ENCODE peak calls at places on chromosomes 12 and 14, in nine cellular contexts. A, W, G, S, K, J, E, X and R are unnamed samples.

GRCh38 chr14:61934385-61934784 is 172.2 kb downstream of the SNAPC1 start:
- DNase-seq in G (peak), E (no peak), W (no peak), X (no peak), S (no peak), A (peak), J (no peak), K (peak), R (no peak)

GRCh38 chr14:36856095-36856878 is 194.6 kb downstream of the PAX9 start:
- DNase-seq in W (no peak), J (no peak), A (no peak), G (no peak), E (no peak), K (no peak), S (no peak), X (no peak), R (no peak)

GRCh38 chr12:30692470-30692869 is 3.2 kb downstream of the IPO8 start:
- DNase-seq in G (no peak), X (no peak), A (peak), K (no peak), W (no peak), E (no peak), J (no peak), S (no peak), R (no peak)

GRCh38 chr12:81759215-81759991 is at the start of gene PPFIA2:
- DNase-seq in X (no peak), S (peak), A (peak), G (no peak), K (no peak), J (no peak), E (no peak), W (peak), R (no peak)

GRCh38 chr14:88611878-88612277 is 49.0 kb downstream of the ZC3H14 start:
- DNase-seq in E (no peak), A (no peak), K (no peak), S (no peak), G (no peak), J (no peak), W (no peak), X (no peak), R (no peak)

GRCh38 chr14:59199205-59199604 is 10.7 kb downstream of the DAAM1 start:
- DNase-seq in G (no peak), K (no peak), W (peak), E (no peak), A (no peak), S (no peak), X (no peak), J (no peak), R (no peak)

GRCh38 chr12:20314325-20314724 is 54.0 kb upstream of the PDE3A start:
- DNase-seq in A (peak), S (no peak), W (no peak), E (no peak), J (no peak), X (no peak), G (no peak), K (no peak), R (no peak)

GRCh38 chr12:67042697-67043131 is 226.4 kb upstream of the CAND1 start:
- DNase-seq in J (no peak), G (peak), S (peak), W (peak), X (no peak), E (no peak), A (no peak), K (no peak), R (no peak)

GRCh38 chr14:31208546-31209424 is 1.2 kb upstream of the HECTD1 start:
- DNase-seq in S (no peak), G (no peak), A (no peak), K (no peak), W (peak), X (no peak), E (peak), J (no peak), R (no peak)

GRCh38 chr14:61561144-61561543 is 134.2 kb upstream of the HIF1A start:
- DNase-seq in X (no peak), W (peak), J (no peak), A (peak), G (peak), K (no peak), E (peak), S (peak), R (no peak)

GRCh38 chr12:9340422-9341259 is 132.4 kb upstream of the PZP start:
- DNase-seq in W (no peak), S (peak), K (no peak), J (no peak), G (no peak), A (no peak), X (no peak), E (no peak), R (no peak)

GRCh38 chr14:100305446-100306255 is 593 bp downstream of the SLC25A29 start:
- DNase-seq in A (no peak), S (peak), G (no peak), E (peak), K (no peak), W (peak), X (peak), J (peak), R (no peak)

GRCh38 chr12:82682851-82683261 is 3.9 kb upstream of the TMTC2 start:
- DNase-seq in E (no peak), J (no peak), A (peak), S (no peak), K (no peak), W (no peak), G (peak), X (no peak), R (no peak)

GRCh38 chr12:105510526-105510925 is 180.0 kb downstream of the C12orf75 start:
- DNase-seq in J (no peak), K (no peak), X (no peak), A (no peak), G (no peak), S (no peak), E (no peak), W (no peak), R (no peak)

GRCh38 chr14:104865069-104865630 is at the start of gene CEP170B:
- DNase-seq in K (no peak), W (peak), J (no peak), X (peak), E (peak), G (no peak), A (no peak), S (peak), R (no peak)

GRCh38 chr12:120820885-120821510 is 83.2 kb downstream of the SPPL3 start:
- DNase-seq in K (no peak), G (no peak), S (no peak), J (no peak), E (no peak), X (no peak), A (no peak), W (no peak), R (no peak)

GRCh38 chr12:29566441-29566840 is 69.0 kb upstream of the OVCH1 start:
- DNase-seq in X (no peak), A (no peak), E (no peak), W (no peak), J (no peak), G (no peak), K (no peak), S (no peak), R (no peak)

GRCh38 chr12:40105515-40106201 is at the start of gene SLC2A13:
- DNase-seq in E (peak), K (no peak), X (peak), S (peak), G (no peak), W (peak), J (peak), A (peak), R (peak)

GRCh38 chr12:118103601-118104382 is at the start of gene VSIG10:
- DNase-seq in A (peak), E (peak), K (no peak), G (peak), W (peak), S (peak), X (peak), J (no peak), R (peak)

GRCh38 chr12:77578471-77579262 is 252.0 kb upstream of the NAV3 start:
- DNase-seq in K (no peak), X (no peak), S (no peak), E (no peak), A (peak), J (no peak), W (no peak), G (no peak), R (no peak)

GRCh38 chr14:100586520-100587247 is 533 bp downstream of the BEGAIN start:
- DNase-seq in X (no peak), G (no peak), W (peak), S (no peak), A (no peak), J (no peak), E (peak), K (peak), R (no peak)

GRCh38 chr12:11677752-11678151 is 28.3 kb downstream of the ETV6 start:
- DNase-seq in G (no peak), A (no peak), W (no peak), K (no peak), S (no peak), J (no peak), X (no peak), E (no peak), R (no peak)